ENCODE peak calls at places on chromosomes 13 and 19, in nine cellular contexts. M, U, B, J, E, L, F, Z and D are unnamed samples.

GRCh38 chr13:30884543-30884942 is 21.5 kb upstream of the MEDAG start:
- DNase-seq in U (no peak), Z (no peak), B (no peak), F (no peak), E (no peak), M (no peak), L (no peak), J (no peak), D (no peak)

GRCh38 chr19:44891016-44891882 is at the start of gene TOMM40:
- DNase-seq in Z (peak; percentile 22), U (peak; percentile 100), F (peak; percentile 100), M (no peak), J (peak; percentile 100), E (no peak), B (no peak), L (peak; percentile 99), D (peak; percentile 100)

GRCh38 chr13:100314132-100314910 is 225.4 kb downstream of the PCCA start:
- DNase-seq in M (no peak), J (no peak), F (no peak), L (no peak), E (no peak), Z (no peak), U (no peak), B (no peak), D (no peak)

GRCh38 chr19:3660493-3661219 is 34.1 kb upstream of the CACTIN start:
- DNase-seq in E (no peak), U (no peak), B (no peak), Z (no peak), M (no peak), J (no peak), F (no peak), L (no peak), D (no peak)

GRCh38 chr19:35513975-35514809 is 743 bp upstream of the DMKN start:
- DNase-seq in B (no peak), E (no peak), Z (no peak), J (no peak), M (no peak), F (no peak), L (no peak), U (no peak), D (no peak)

GRCh38 chr13:27131906-27132305 is 39.7 kb downstream of the USP12 start:
- DNase-seq in F (no peak), M (no peak), Z (no peak), B (no peak), J (no peak), E (no peak), L (no peak), U (no peak), D (no peak)

GRCh38 chr13:100753391-100753790 is 78.8 kb upstream of the TMTC4 start:
- DNase-seq in B (no peak), Z (no peak), E (no peak), F (no peak), J (no peak), L (no peak), U (no peak), M (no peak), D (no peak)

GRCh38 chr13:20901668-20902437 is 693 bp downstream of the XPO4 start:
- DNase-seq in M (no peak), J (no peak), E (peak; percentile 16), L (peak; percentile 48), Z (peak; percentile 52), U (peak; percentile 13), B (peak; percentile 24), F (no peak), D (no peak)

GRCh38 chr13:34654203-34654602 is 287.9 kb upstream of the NBEA start:
- DNase-seq in F (no peak), M (no peak), U (no peak), E (no peak), L (no peak), Z (no peak), J (no peak), B (no peak), D (no peak)

GRCh38 chr13:27259831-27260230 is 8.5 kb downstream of the RPL21 start:
- DNase-seq in Z (no peak), U (no peak), E (no peak), F (no peak), B (no peak), J (no peak), M (no peak), L (no peak), D (no peak)

GRCh38 chr19:2064788-2065524 is 13.9 kb upstream of the MKNK2 start:
- DNase-seq in F (no peak), M (no peak), J (no peak), E (no peak), L (no peak), U (no peak), Z (no peak), B (no peak), D (peak; percentile 88)

GRCh38 chr13:98890186-98890585 is 87.7 kb downstream of the DOCK9 start:
- DNase-seq in L (no peak), E (peak; percentile 70), Z (peak; percentile 68), F (no peak), J (peak; percentile 39), U (no peak), B (no peak), M (no peak), D (peak; percentile 73)

GRCh38 chr13:93151277-93151676 is 75.3 kb upstream of the GPC6 start:
- DNase-seq in B (peak; percentile 7), M (no peak), F (no peak), U (no peak), E (no peak), L (no peak), J (peak; percentile 70), Z (no peak), D (no peak)

GRCh38 chr13:23644527-23644926 is 74.3 kb downstream of the TNFRSF19 start:
- DNase-seq in Z (no peak), U (no peak), B (no peak), L (no peak), M (no peak), J (no peak), F (no peak), E (no peak), D (no peak)

GRCh38 chr13:51324714-51325440 is 14.6 kb upstream of the SERPINE3 start:
- DNase-seq in L (no peak), J (no peak), U (no peak), Z (no peak), M (no peak), F (no peak), B (no peak), E (no peak), D (no peak)

GRCh38 chr13:21537105-21537504 is 66.9 kb downstream of the MICU2 start:
- DNase-seq in L (no peak), E (no peak), J (no peak), U (no peak), M (no peak), B (no peak), Z (no peak), F (no peak), D (no peak)

GRCh38 chr13:64206430-64207225 is 2791.0 kb upstream of the PCDH20 start:
- DNase-seq in M (no peak), J (no peak), F (no peak), Z (no peak), U (no peak), E (no peak), B (no peak), L (no peak), D (no peak)

GRCh38 chr19:11418518-11419506 is at the start of gene RGL3:
- DNase-seq in M (no peak), L (no peak), B (peak; percentile 63), F (no peak), J (no peak), E (no peak), U (no peak), Z (no peak), D (no peak)

GRCh38 chr19:13095934-13096890 is 6.4 kb downstream of the LYL1 start:
- DNase-seq in M (no peak), U (no peak), Z (peak; percentile 28), B (no peak), E (no peak), J (no peak), L (no peak), F (no peak), D (peak; percentile 77)

GRCh38 chr13:114072421-114072820 is 60.0 kb downstream of the RASA3 start:
- DNase-seq in J (no peak), B (no peak), M (no peak), U (no peak), E (no peak), F (no peak), L (no peak), Z (no peak), D (peak; percentile 20)

GRCh38 chr13:51644649-51645048 is 60.4 kb downstream of the WDFY2 start:
- DNase-seq in U (no peak), F (no peak), E (no peak), L (no peak), M (no peak), Z (no peak), B (no peak), J (peak; percentile 55), D (no peak)

GRCh38 chr13:51832471-51833152 is 12.4 kb downstream of the TMEM272 start:
- DNase-seq in F (peak; percentile 46), U (peak; percentile 41), E (peak; percentile 26), J (no peak), B (peak; percentile 32), L (peak; percentile 62), Z (peak; percentile 79), M (peak; percentile 60), D (no peak)

GRCh38 chr13:98175823-98176222 is 1.2 kb downstream of the RNF113B start:
- DNase-seq in M (no peak), Z (no peak), U (no peak), B (no peak), E (no peak), L (no peak), J (no peak), F (no peak), D (no peak)

GRCh38 chr13:55500694-55501093 is 1640.0 kb upstream of the PRR20A start:
- DNase-seq in E (no peak), F (no peak), B (no peak), Z (no peak), U (no peak), J (no peak), L (no peak), M (no peak), D (no peak)

GRCh38 chr19:10911579-10912363 is 16.7 kb downstream of the YIPF2 start:
- DNase-seq in M (no peak), B (no peak), U (no peak), Z (no peak), F (no peak), J (no peak), L (no peak), E (no peak), D (no peak)

GRCh38 chr13:27341616-27342015 is 71.0 kb downstream of the RASL11A start:
- DNase-seq in Z (no peak), B (no peak), M (no peak), J (no peak), U (no peak), L (no peak), E (no peak), F (no peak), D (no peak)

GRCh38 chr13:112838038-112838965 is 130.7 kb upstream of the MCF2L start:
- DNase-seq in M (no peak), L (no peak), F (no peak), Z (no peak), B (no peak), U (no peak), E (no peak), J (no peak), D (peak; percentile 61)

GRCh38 chr19:1846517-1847205 is 1.6 kb downstream of the REXO1 start:
- DNase-seq in M (no peak), L (no peak), U (no peak), B (no peak), E (no peak), Z (no peak), F (no peak), J (no peak), D (no peak)

GRCh38 chr19:19527371-19527656 is 1.4 kb upstream of the YJEFN3 start:
- DNase-seq in U (no peak), F (no peak), J (no peak), M (no peak), L (no peak), Z (no peak), B (no peak), E (no peak), D (no peak)

GRCh38 chr19:35295792-35296462 is 4.0 kb downstream of the MAG start:
- DNase-seq in M (peak; percentile 20), L (no peak), J (no peak), E (peak; percentile 8), U (no peak), F (no peak), Z (peak; percentile 65), B (no peak), D (no peak)

GRCh38 chr13:34926513-34926912 is 15.6 kb upstream of the NBEA start:
- DNase-seq in Z (no peak), J (peak; percentile 8), M (no peak), U (no peak), L (no peak), F (no peak), E (no peak), B (no peak), D (no peak)